ENCODE peak calls at places on chromosomes 7 and 10, in four cellular contexts. O, K, S and U are unnamed samples.

GRCh38 chr10:62805139-62806092 is 896 bp downstream of the ADO start:
- DNase-seq in O (peak; percentile 58), K (peak; percentile 29), S (peak; percentile 47), U (no peak)

GRCh38 chr7:77538908-77539212 is 1.8 kb downstream of the PTPN12 start:
- DNase-seq in O (no peak), K (no peak), S (no peak), U (no peak)

GRCh38 chr7:50369408-50370026 is 65.0 kb downstream of the IKZF1 start:
- DNase-seq in O (no peak), K (no peak), S (no peak), U (no peak)

GRCh38 chr10:124150807-124151417 is 57.5 kb upstream of the CHST15 start:
- DNase-seq in O (no peak), K (no peak), S (no peak), U (no peak)

GRCh38 chr10:47181057-47181849 is 118.7 kb upstream of the GDF10 start:
- DNase-seq in O (no peak), K (no peak), S (no peak), U (no peak)

GRCh38 chr7:33757563-33758165 is 147.7 kb upstream of the BMPER start:
- DNase-seq in O (no peak), K (peak; percentile 59), S (peak; percentile 75), U (peak; percentile 78)

GRCh38 chr7:8378349-8379019 is 54.9 kb upstream of the NXPH1 start:
- DNase-seq in O (no peak), K (no peak), S (no peak), U (no peak)

GRCh38 chr7:901388-902154 is 25.2 kb downstream of the GET4 start:
- DNase-seq in O (peak; percentile 70), K (peak; percentile 89), S (peak; percentile 98), U (peak; percentile 93)

GRCh38 chr10:71770255-71770654 is 3.1 kb downstream of the VSIR start:
- DNase-seq in O (peak; percentile 77), K (peak; percentile 34), S (no peak), U (peak; percentile 53)

GRCh38 chr10:102423372-102423968 is 2.8 kb downstream of the FBXL15 start:
- DNase-seq in O (no peak), K (no peak), S (no peak), U (no peak)

GRCh38 chr10:107071301-107071700 is 93.2 kb downstream of the SORCS1 start:
- DNase-seq in O (no peak), K (no peak), S (no peak), U (no peak)

GRCh38 chr10:127354255-127354654 is 157.9 kb upstream of the INSYN2A start:
- DNase-seq in O (no peak), K (no peak), S (no peak), U (no peak)

GRCh38 chr7:149670288-149670687 is 103.1 kb downstream of the ZNF467 start:
- DNase-seq in O (no peak), K (no peak), S (peak; percentile 5), U (peak; percentile 26)

GRCh38 chr7:47361229-47361628 is 220.7 kb downstream of the TNS3 start:
- DNase-seq in O (no peak), K (no peak), S (no peak), U (no peak)

GRCh38 chr7:51366930-51367613 is 50.5 kb upstream of the COBL start:
- DNase-seq in O (peak; percentile 61), K (peak; percentile 40), S (peak; percentile 51), U (no peak)

GRCh38 chr7:119640861-119641260 is 632.1 kb upstream of the KCND2 start:
- DNase-seq in O (no peak), K (no peak), S (no peak), U (no peak)

GRCh38 chr10:124145109-124145860 is 51.9 kb upstream of the CHST15 start:
- DNase-seq in O (peak; percentile 65), K (no peak), S (peak; percentile 30), U (peak; percentile 43)

GRCh38 chr7:29968683-29969457 is 20.7 kb downstream of the SCRN1 start:
- DNase-seq in O (no peak), K (peak; percentile 87), S (no peak), U (no peak)

DNA sequence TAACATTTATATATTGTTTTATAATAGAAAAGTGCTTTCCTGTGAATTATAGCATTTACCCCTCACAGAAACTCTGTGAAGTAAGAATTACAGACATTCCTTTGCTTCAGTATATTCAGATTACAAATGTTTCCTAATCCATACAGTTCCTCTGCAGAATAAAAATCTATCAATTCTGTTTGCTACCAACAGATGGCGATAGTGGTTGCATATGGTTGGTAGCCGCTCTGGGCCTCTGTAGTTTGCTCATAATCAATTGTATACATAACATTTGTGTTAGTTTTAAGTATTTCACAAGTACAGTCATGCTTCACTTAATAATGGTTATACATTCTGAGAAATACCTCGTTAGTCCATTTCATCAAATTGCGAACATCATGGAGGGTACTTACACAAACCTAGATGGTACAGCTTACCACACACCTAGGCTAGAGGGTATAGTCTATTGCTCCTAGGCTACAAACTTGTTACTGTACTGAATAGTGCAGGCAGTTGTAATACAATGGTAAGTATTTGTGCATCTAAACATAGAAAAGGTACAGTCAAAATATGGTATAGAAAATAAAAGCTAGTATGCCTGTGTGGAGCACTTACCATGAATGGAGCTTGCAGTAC is 94.4 kb upstream of the STEAP4 start:
- DNase-seq in O (no peak), K (no peak), S (peak; percentile 16), U (no peak)
- TF ChIP-seq CTCF in O (peak; percentile 76), K (peak; percentile 55), S (peak; percentile 33), U (peak; percentile 13)

GRCh38 chr10:125482108-125482507 is 200.9 kb downstream of the TEX36 start:
- DNase-seq in O (peak; percentile 61), K (no peak), S (no peak), U (peak; percentile 2)
- H3K4me3 ChIP-seq in O (no peak overlapping the region), K (no peak overlapping the region), S (no peak overlapping the region), U (no peak overlapping the region)

GRCh38 chr10:75398238-75398629 is 3.3 kb downstream of the ZNF503 start:
- DNase-seq in O (peak; percentile 34), K (no peak), S (no peak), U (no peak)
- TF ChIP-seq CTCF in O (no peak), K (no peak), S (no peak), U (no peak)

GRCh38 chr7:106110238-106110560 is 1.9 kb downstream of the SYPL1 start:
- DNase-seq in O (no peak), K (no peak), S (no peak), U (peak; percentile 30)

GRCh38 chr7:106111671-106112117 is 418 bp downstream of the SYPL1 start:
- DNase-seq in O (peak; percentile 57), K (peak; percentile 18), S (peak; percentile 67), U (peak; percentile 73)

GRCh38 chr7:106108988-106109387 is 3.1 kb downstream of the SYPL1 start:
- DNase-seq in O (no peak), K (no peak), S (no peak), U (no peak)

GRCh38 chr7:106110885-106111670 is 1.0 kb downstream of the SYPL1 start:
- DNase-seq in O (no peak), K (peak; percentile 16), S (peak; percentile 27), U (no peak)

GRCh38 chr7:106109521-106110237 is 2.4 kb downstream of the SYPL1 start:
- DNase-seq in O (no peak), K (no peak), S (no peak), U (no peak)
- H3K4me3 ChIP-seq in O (peak overlapping the region; percentile 88), K (no peak overlapping the region), S (no peak overlapping the region), U (peak overlapping the region; percentile 86)

GRCh38 chr7:70695804-70696104 is 436.2 kb upstream of the GALNT17 start:
- DNase-seq in O (no peak), K (no peak), S (peak; percentile 19), U (no peak)

GRCh38 chr7:70693300-70693689 is 438.6 kb upstream of the GALNT17 start:
- DNase-seq in O (no peak), K (no peak), S (peak; percentile 28), U (no peak)

GRCh38 chr7:70694357-70694908 is 437.5 kb upstream of the GALNT17 start:
- DNase-seq in O (no peak), K (peak; percentile 7), S (peak; percentile 54), U (no peak)

GRCh38 chr7:70694909-70695803 is 436.8 kb upstream of the GALNT17 start:
- DNase-seq in O (no peak), K (peak; percentile 11), S (peak; percentile 40), U (peak; percentile 55)

GRCh38 chr7:70693690-70694356 is 438.1 kb upstream of the GALNT17 start:
- DNase-seq in O (no peak), K (peak; percentile 10), S (peak; percentile 87), U (peak; percentile 28)
- TF ChIP-seq CTCF in O (no peak), K (peak; percentile 37), S (peak; percentile 21), U (no peak)

DNA sequence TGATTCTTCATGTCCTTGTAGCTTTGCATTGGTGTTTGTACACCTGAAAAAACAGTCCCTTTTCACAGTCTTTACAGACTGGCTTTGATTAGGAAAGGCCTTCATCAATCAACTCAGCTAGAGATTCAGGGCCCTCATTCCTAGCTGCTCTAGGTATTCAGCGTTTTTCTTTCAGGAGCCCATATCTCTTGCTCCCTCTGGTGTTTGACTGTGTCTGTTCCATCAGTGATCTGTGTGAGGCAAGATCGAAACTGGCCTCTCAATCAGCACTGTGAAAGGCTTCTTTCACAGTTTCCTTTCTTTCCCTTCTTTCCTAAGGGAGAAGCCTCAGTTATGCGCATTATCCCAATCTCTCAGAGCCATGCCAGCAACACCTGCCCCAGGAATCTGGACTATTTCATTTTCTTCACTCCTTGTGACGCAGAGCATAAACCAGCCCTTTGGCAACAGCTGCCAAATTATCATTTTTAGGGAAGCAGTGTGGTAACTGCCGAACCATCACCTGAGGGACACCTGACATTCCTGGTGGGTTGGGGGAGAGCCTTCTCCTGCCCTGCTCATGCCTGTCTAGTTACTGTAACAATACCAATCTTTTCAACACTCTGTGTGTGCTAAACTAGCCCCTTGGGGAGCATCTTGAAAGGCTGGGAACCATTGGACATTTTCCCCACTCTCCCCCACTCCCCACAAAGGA is 75.7 kb upstream of the CCDC71L start:
- DNase-seq in O (peak; percentile 58), K (peak; percentile 72), S (peak; percentile 71), U (peak; percentile 75)
- H3K4me3 ChIP-seq in O (no peak overlapping the region), K (no peak overlapping the region), S (no peak overlapping the region), U (no peak overlapping the region)

GRCh38 chr10:132413226-132414205 is 16.5 kb downstream of the PWWP2B start:
- DNase-seq in O (no peak), K (no peak), S (peak; percentile 33), U (no peak)

GRCh38 chr10:132410779-132411532 is 14.0 kb downstream of the PWWP2B start:
- DNase-seq in O (no peak), K (no peak), S (no peak), U (no peak)

GRCh38 chr10:132412316-132413192 is 15.6 kb downstream of the PWWP2B start:
- DNase-seq in O (no peak), K (no peak), S (peak; percentile 25), U (no peak)

GRCh38 chr10:132410056-132410778 is 13.2 kb downstream of the PWWP2B start:
- DNase-seq in O (no peak), K (no peak), S (no peak), U (no peak)

DNA sequence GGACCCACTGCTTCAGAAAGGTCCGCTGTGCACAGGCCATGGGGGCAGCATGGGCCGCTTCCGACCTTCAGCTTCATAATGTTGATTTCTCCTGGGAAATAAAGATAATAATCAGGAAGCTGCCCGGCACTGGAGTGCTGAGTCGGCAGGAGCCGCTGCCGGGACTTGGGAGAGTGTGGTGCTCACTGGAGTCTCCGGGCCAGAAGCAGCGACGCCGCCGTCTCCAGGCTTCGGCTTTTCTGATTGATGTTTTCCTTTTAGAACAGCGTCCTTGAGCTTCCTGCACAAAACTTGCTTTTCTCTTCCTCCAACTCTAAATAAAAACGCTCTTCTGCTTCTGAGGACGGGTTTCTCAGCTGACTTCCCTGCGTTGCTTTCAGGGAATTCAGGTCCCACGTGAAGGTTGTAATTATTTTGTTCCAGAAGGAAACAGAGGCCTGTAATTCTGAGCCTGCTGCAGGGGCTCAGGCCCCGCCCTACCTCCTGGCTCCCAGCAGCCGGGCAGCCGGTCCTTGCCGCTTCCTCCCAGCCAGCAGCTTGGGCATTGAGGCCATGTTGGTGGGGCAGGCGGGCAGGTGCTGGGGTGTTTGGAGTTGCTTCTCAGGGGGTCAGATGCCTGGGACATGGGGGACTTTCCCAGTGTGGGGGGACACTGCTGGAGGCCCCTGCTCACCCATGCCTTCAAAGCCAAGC is 14.7 kb downstream of the PWWP2B start:
- DNase-seq in O (no peak), K (no peak), S (no peak), U (peak; percentile 35)
- TF ChIP-seq CTCF in O (no peak), K (peak; percentile 3), S (no peak), U (no peak)